ENCODE peak calls at places on chromosomes 11 and 22, in six cellular contexts. C is right atrium auricular region, V is dorsolateral prefrontal cortex, E is body of pancreas, N is HS-27A, Y is astrocyte of the cerebellum. U is an unnamed sample.

GRCh38 chr11:58927393-58928081 is 11.8 kb upstream of the GLYATL1 start:
- DNase-seq in C (no peak), V (no peak), E (peak; percentile 78), N (no peak), Y (no peak), U (peak; percentile 35)

GRCh38 chr22:45446216-45446615 is 32.7 kb downstream of the RIBC2 start:
- DNase-seq in C (no peak), V (no peak), E (no peak), N (no peak), Y (no peak), U (no peak)

GRCh38 chr11:126456783-126457542 is 101.5 kb downstream of the ST3GAL4 start:
- DNase-seq in C (no peak), V (no peak), E (no peak), N (no peak), Y (no peak), U (no peak)

GRCh38 chr22:29369460-29369859 is 18.9 kb downstream of the AP1B1 start:
- DNase-seq in C (peak; percentile 89), V (peak; percentile 51), E (peak; percentile 36), N (no peak), Y (peak; percentile 73), U (peak; percentile 84)

GRCh38 chr11:59199546-59200420 is 12.9 kb downstream of the MPEG1 start:
- DNase-seq in C (no peak), V (no peak), E (no peak), N (no peak), Y (no peak), U (no peak)

GRCh38 chr22:27859336-27859735 is 57.8 kb upstream of the MN1 start:
- DNase-seq in C (no peak), V (no peak), E (no peak), N (no peak), Y (no peak), U (no peak)

GRCh38 chr11:115566185-115566765 is 62.1 kb upstream of the CADM1 start:
- DNase-seq in C (no peak), V (no peak), E (no peak), N (no peak), Y (no peak), U (no peak)

GRCh38 chr11:85627332-85627997 is at the start of gene DLG2:
- DNase-seq in C (no peak), V (no peak), E (peak; percentile 17), N (no peak), Y (no peak), U (no peak)

U was measured in right cardiac atrium.